ENCODE peak calls at places on chromosomes 12 and 14, in four cellular contexts. One of them, this sample, is unnamed. For H3K4me1, the result is how much of the 10 kb centered on the place peaks cover.

GRCh38 chr12:22625671-22626251 is 790 bp downstream of the ETNK1 start:
- DNase-seq in suprapubic skin: no peak
- DNase-seq in esophagus muscularis mucosa: no peak
- DNase-seq in GM23338: peak
- DNase-seq in this sample: no peak

GRCh38 chr14:34021096-34021495 is 70.2 kb upstream of the EGLN3 start:
- DNase-seq in GM23338: no peak
- DNase-seq in suprapubic skin: no peak
- DNase-seq in esophagus muscularis mucosa: peak
- DNase-seq in this sample: no peak

GRCh38 chr12:65695077-65695865 is 129.0 kb upstream of the HMGA2 start:
- DNase-seq in esophagus muscularis mucosa: no peak
- DNase-seq in GM23338: peak
- DNase-seq in suprapubic skin: no peak
- DNase-seq in this sample: peak

GRCh38 chr14:20002319-20002718 is 356 bp downstream of the OR4Q2 start:
- DNase-seq in esophagus muscularis mucosa: no peak
- DNase-seq in suprapubic skin: no peak
- DNase-seq in GM23338: no peak
- DNase-seq in this sample: no peak

GRCh38 chr14:22010532-22011242 is 337.1 kb upstream of the OR4E1 start:
- DNase-seq in GM23338: no peak
- DNase-seq in esophagus muscularis mucosa: no peak
- DNase-seq in suprapubic skin: no peak
- DNase-seq in this sample: no peak

GRCh38 chr12:116556964-116557706 is 2.0 kb upstream of the MAP1LC3B2 start:
- DNase-seq in esophagus muscularis mucosa: no peak
- DNase-seq in suprapubic skin: peak
- DNase-seq in GM23338: no peak
- DNase-seq in this sample: no peak

GRCh38 chr12:124228050-124228711 is 66.7 kb upstream of the RFLNA start:
- DNase-seq in suprapubic skin: no peak
- DNase-seq in GM23338: no peak
- DNase-seq in esophagus muscularis mucosa: no peak
- DNase-seq in this sample: no peak

GRCh38 chr14:104510794-104511611 is 68.6 kb upstream of the C14orf180 start:
- DNase-seq in GM23338: no peak
- DNase-seq in esophagus muscularis mucosa: peak
- DNase-seq in suprapubic skin: no peak
- DNase-seq in this sample: no peak

GRCh38 chr12:128791395-128792322 is 32.1 kb downstream of the SLC15A4 start:
- DNase-seq in suprapubic skin: no peak
- DNase-seq in esophagus muscularis mucosa: peak
- DNase-seq in GM23338: no peak
- DNase-seq in this sample: no peak

GRCh38 chr12:69511016-69511415 is 40.8 kb downstream of the FRS2 start:
- DNase-seq in esophagus muscularis mucosa: no peak
- DNase-seq in GM23338: no peak
- DNase-seq in suprapubic skin: no peak
- DNase-seq in this sample: no peak

GRCh38 chr12:100827901-100828520 is 33.4 kb downstream of the ANO4 start:
- DNase-seq in GM23338: peak
- DNase-seq in esophagus muscularis mucosa: no peak
- DNase-seq in suprapubic skin: no peak
- DNase-seq in this sample: peak

GRCh38 chr14:22980672-22981089 is 1.7 kb downstream of the AJUBA start:
- DNase-seq in GM23338: peak
- DNase-seq in esophagus muscularis mucosa: no peak
- DNase-seq in suprapubic skin: no peak
- DNase-seq in this sample: no peak

GRCh38 chr12:32586390-32586789 is 92.7 kb upstream of the DNM1L start:
- DNase-seq in suprapubic skin: no peak
- DNase-seq in GM23338: no peak
- DNase-seq in esophagus muscularis mucosa: no peak
- DNase-seq in this sample: peak

GRCh38 chr12:109632299-109632698 is 58.7 kb downstream of the MVK start:
- DNase-seq in esophagus muscularis mucosa: no peak
- DNase-seq in suprapubic skin: no peak
- DNase-seq in GM23338: no peak
- DNase-seq in this sample: no peak

GRCh38 chr12:1083086-1083887 is 92.3 kb downstream of the ERC1 start:
- DNase-seq in GM23338: peak
- DNase-seq in esophagus muscularis mucosa: no peak
- DNase-seq in suprapubic skin: no peak
- DNase-seq in this sample: no peak

GRCh38 chr14:61453103-61453767 is 131.9 kb downstream of the PRKCH start:
- DNase-seq in suprapubic skin: no peak
- DNase-seq in esophagus muscularis mucosa: peak
- DNase-seq in GM23338: no peak
- DNase-seq in this sample: no peak
- H3K4me1 ChIP-seq in suprapubic skin: under half
- H3K4me1 ChIP-seq in esophagus muscularis mucosa: under half
- H3K4me1 ChIP-seq in GM23338: under half
- H3K4me1 ChIP-seq in this sample: under half

GRCh38 chr12:53050426-53051057 is 677 bp downstream of the TNS2 start:
- DNase-seq in esophagus muscularis mucosa: no peak
- DNase-seq in GM23338: no peak
- DNase-seq in suprapubic skin: no peak
- DNase-seq in this sample: no peak

GRCh38 chr12:53048033-53048779 is 1.7 kb upstream of the TNS2 start:
- DNase-seq in esophagus muscularis mucosa: no peak
- DNase-seq in GM23338: peak
- DNase-seq in suprapubic skin: no peak
- DNase-seq in this sample: no peak

GRCh38 chr12:53049582-53050318 is at the start of gene TNS2:
- DNase-seq in suprapubic skin: peak
- DNase-seq in GM23338: peak
- DNase-seq in esophagus muscularis mucosa: peak
- DNase-seq in this sample: no peak

GRCh38 chr12:53047221-53048032 is 2.4 kb upstream of the TNS2 start:
- DNase-seq in esophagus muscularis mucosa: peak
- DNase-seq in suprapubic skin: peak
- DNase-seq in GM23338: peak
- DNase-seq in this sample: no peak

DNA sequence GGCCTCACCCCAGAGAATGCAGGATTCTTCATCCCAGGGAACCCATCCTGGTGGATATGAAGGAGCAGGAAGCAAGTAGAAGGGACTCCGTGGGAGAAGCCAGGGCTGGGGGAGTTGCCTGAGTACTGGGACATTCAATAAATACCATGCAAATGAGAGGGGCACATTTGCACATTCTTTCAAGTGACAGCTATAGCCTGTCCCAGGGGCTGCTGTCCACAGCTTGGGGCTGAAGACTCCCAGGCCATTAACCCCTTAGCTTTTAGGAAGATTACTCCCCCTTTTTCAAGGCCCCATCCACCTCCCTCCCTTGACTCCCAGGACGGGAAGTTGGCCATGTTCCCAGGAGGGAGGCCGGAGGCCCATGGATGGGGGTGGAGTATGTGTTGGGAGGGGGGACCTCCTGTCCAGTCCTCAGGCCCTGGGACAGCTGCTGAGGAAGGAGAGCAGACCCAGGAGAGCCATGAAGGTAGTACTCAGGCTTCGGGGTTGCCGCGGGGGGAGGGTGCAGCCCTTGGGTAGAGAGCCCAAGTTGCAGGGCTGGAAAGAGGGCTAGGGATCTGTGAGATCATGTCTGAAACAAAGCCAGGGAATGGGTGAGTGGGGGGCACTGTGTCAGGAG is 974 bp upstream of the TNS2 start:
- DNase-seq in GM23338: peak
- DNase-seq in esophagus muscularis mucosa: peak
- DNase-seq in suprapubic skin: peak
- DNase-seq in this sample: no peak
- TF ChIP-seq POLR2AphosphoS5 in GM23338: no peak
- TF ChIP-seq POLR2AphosphoS5 in esophagus muscularis mucosa: no peak
- TF ChIP-seq POLR2AphosphoS5 in suprapubic skin: no peak
- TF ChIP-seq POLR2AphosphoS5 in this sample: no peak

DNA sequence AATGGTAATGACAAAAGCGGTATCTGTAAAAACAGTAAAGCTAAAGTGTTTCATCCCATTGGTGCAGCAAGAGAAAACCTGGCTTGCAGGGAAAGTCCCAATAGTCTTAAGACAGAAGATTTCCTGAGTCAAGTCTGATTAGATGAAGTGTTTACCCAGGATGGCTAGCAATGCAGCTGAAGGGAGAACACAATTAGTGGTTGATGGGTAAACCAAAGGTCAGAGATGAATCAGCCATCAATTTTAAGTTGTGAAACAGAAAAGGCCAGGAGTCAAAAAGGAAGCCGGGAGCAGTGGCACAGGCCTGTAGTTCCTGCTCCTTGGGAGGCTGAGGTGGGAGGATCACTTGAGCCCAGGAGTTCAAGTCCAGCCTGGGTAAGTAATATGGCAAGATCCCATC is 52.6 kb downstream of the SEC23A start:
- DNase-seq in suprapubic skin: no peak
- DNase-seq in GM23338: no peak
- DNase-seq in esophagus muscularis mucosa: no peak
- DNase-seq in this sample: no peak
- H3K27ac ChIP-seq in suprapubic skin: no peak
- H3K27ac ChIP-seq in GM23338: no peak
- H3K27ac ChIP-seq in esophagus muscularis mucosa: no peak
- H3K27ac ChIP-seq in this sample: no peak

DNA sequence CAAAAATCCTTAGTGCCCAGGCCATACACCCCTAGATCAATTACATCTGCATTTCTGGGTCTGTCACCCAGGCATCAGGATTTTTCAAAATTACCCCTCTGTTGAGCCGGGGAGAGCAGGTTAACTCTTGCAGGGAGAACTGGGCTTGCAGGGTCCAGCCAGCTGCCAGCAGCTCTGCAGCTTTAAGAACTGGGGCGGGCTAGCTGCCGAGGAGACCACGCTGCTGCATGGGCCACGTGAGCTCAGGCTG is at the start of gene DGLUCY:
- DNase-seq in suprapubic skin: no peak
- DNase-seq in GM23338: no peak
- DNase-seq in esophagus muscularis mucosa: peak
- DNase-seq in this sample: no peak
- H3K4me1 ChIP-seq in suprapubic skin: half or more
- H3K4me1 ChIP-seq in GM23338: under half
- H3K4me1 ChIP-seq in esophagus muscularis mucosa: half or more
- H3K4me1 ChIP-seq in this sample: under half

DNA sequence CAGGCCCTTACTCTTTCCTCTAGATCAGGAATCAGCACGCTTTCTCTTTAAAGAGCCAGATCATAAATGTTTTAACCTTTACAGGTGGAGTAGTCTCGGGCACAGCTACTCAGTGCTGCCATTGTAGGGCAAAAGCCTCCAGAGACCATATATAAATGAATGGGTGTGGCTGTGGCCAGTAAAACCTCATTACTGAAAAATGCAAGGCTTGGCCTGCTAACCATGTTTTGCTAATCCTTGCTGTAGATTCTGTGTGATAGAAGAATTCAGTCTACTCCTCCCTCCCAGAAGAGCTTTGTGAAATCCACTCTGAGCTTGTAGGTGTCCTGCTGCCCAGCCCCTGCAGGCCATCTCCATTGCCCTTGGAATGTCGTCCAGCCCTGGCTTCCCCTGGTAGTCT is 58.1 kb downstream of the HSP90AA1 start:
- DNase-seq in suprapubic skin: no peak
- DNase-seq in GM23338: no peak
- DNase-seq in esophagus muscularis mucosa: no peak
- DNase-seq in this sample: no peak
- TF ChIP-seq POLR2AphosphoS5 in suprapubic skin: no peak
- TF ChIP-seq POLR2AphosphoS5 in GM23338: no peak
- TF ChIP-seq POLR2AphosphoS5 in esophagus muscularis mucosa: no peak
- TF ChIP-seq POLR2AphosphoS5 in this sample: no peak

GRCh38 chr12:122063691-122064033 is 14.9 kb upstream of the MLXIP start:
- DNase-seq in GM23338: no peak
- DNase-seq in suprapubic skin: no peak
- DNase-seq in esophagus muscularis mucosa: no peak
- DNase-seq in this sample: no peak

GRCh38 chr12:122061253-122061652 is 17.3 kb upstream of the MLXIP start:
- DNase-seq in esophagus muscularis mucosa: no peak
- DNase-seq in suprapubic skin: no peak
- DNase-seq in GM23338: no peak
- DNase-seq in this sample: no peak

GRCh38 chr12:122064034-122064777 is 14.3 kb upstream of the MLXIP start:
- DNase-seq in suprapubic skin: peak
- DNase-seq in GM23338: peak
- DNase-seq in esophagus muscularis mucosa: peak
- DNase-seq in this sample: no peak

GRCh38 chr12:122064780-122065588 is 13.6 kb upstream of the MLXIP start:
- DNase-seq in GM23338: no peak
- DNase-seq in esophagus muscularis mucosa: no peak
- DNase-seq in suprapubic skin: no peak
- DNase-seq in this sample: no peak

DNA sequence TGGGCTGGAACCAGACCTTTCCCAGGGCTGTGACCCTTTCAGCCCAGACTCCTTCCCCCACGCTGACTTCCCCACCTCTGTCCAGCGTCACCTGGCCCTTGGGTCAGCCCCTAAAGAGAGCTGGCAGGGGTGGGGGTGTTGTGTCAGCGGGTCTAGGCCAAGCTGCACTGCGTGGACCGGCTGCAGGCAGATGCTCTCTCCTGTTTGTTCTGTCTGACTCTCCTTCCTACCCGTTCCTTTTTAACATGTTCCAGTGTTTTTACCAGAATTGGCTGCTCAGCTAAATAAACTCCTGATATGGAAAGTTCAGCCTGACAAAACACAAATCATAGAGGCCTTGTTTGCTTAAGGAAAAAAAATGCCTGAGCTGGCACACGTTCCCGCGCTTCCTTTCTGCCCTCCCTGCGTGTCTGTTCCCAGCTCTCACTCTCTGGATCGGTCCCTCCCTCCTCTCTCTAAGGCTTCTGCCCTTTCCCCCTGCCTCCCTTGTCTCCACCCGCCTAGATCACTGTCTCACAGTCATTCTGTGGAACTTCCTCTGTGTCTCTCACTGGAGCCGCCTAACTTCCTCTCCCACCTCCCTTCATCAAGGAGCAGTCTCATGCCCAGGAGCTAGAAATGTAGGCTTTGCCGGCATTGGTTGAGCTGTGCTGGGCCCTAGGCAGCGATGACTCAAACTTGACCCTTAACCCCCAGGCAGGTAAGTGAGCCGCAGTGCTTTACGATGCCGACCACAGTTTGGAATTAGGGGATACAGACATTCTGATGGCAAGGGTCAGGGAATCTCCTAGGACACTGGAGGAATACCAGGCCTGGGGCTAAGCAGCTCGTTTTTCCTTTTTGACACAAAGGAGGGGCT is 15.5 kb upstream of the MLXIP start:
- DNase-seq in esophagus muscularis mucosa: no peak
- DNase-seq in GM23338: no peak
- DNase-seq in suprapubic skin: no peak
- DNase-seq in this sample: no peak
- H3K27ac ChIP-seq in esophagus muscularis mucosa: peak
- H3K27ac ChIP-seq in GM23338: peak
- H3K27ac ChIP-seq in suprapubic skin: peak
- H3K27ac ChIP-seq in this sample: peak

GRCh38 chr12:6228535-6229223 is 28.5 kb downstream of the CD9 start:
- DNase-seq in esophagus muscularis mucosa: no peak
- DNase-seq in GM23338: no peak
- DNase-seq in suprapubic skin: no peak
- DNase-seq in this sample: no peak
- H3K4me1 ChIP-seq in esophagus muscularis mucosa: half or more
- H3K4me1 ChIP-seq in GM23338: under half
- H3K4me1 ChIP-seq in suprapubic skin: half or more
- H3K4me1 ChIP-seq in this sample: under half